ENCODE peak calls at places on chromosomes 7 and 10, in five cellular contexts. E is LoVo; D is Caki2; Z is activated effector memory CD4-positive, alpha-beta T cell treated with Interleukin-2 at 50 U/mL for 16 hours; W is CD8-positive, alpha-beta T cell. C is an unnamed sample.

GRCh38 chr7:24531255-24531654 is 42.0 kb upstream of the PALS2 start:
- DNase-seq in E (no peak), W (no peak), Z (no peak), D (no peak), C (no peak)

GRCh38 chr7:1555046-1555812 is 776 bp downstream of the TMEM184A start:
- DNase-seq in Z (no peak), E (peak; percentile 96), W (no peak), D (peak; percentile 97), C (peak; percentile 99)

GRCh38 chr10:7610651-7611389 is 55.9 kb downstream of the ITIH5 start:
- DNase-seq in W (no peak), E (peak; percentile 55), D (no peak), Z (no peak), C (no peak)

GRCh38 chr7:121531175-121532070 is 135.3 kb upstream of the FAM3C start:
- DNase-seq in D (no peak), W (no peak), E (peak; percentile 9), Z (no peak), C (no peak)

GRCh38 chr7:23685770-23686169 is 5.8 kb downstream of the FAM221A start:
- DNase-seq in D (no peak), W (no peak), E (no peak), Z (no peak), C (no peak)

GRCh38 chr10:5434017-5434753 is 21.8 kb downstream of the NET1 start:
- DNase-seq in W (no peak), D (peak; percentile 67), Z (no peak), E (peak; percentile 65), C (peak; percentile 41)

GRCh38 chr7:137590686-137591255 is 247.2 kb upstream of the PTN start:
- DNase-seq in W (no peak), E (no peak), Z (no peak), D (no peak), C (no peak)

GRCh38 chr10:79552143-79552542 is 8.1 kb downstream of the SFTPA2 start:
- DNase-seq in D (no peak), E (no peak), Z (no peak), W (no peak), C (no peak)

GRCh38 chr7:132081686-132082085 is 494.6 kb downstream of the PLXNA4 start:
- DNase-seq in W (no peak), D (no peak), Z (no peak), E (no peak), C (no peak)

GRCh38 chr10:12179616-12180015 is 16.1 kb downstream of the NUDT5 start:
- DNase-seq in E (no peak), D (no peak), Z (no peak), W (no peak), C (no peak)

GRCh38 chr10:29470843-29471482 is 163.8 kb downstream of the SVIL start:
- DNase-seq in W (no peak), Z (no peak), D (no peak), E (no peak), C (no peak)

GRCh38 chr7:51324206-51324884 is 7.7 kb upstream of the COBL start:
- DNase-seq in W (no peak), D (no peak), E (no peak), Z (no peak), C (no peak)

GRCh38 chr10:61655335-61655851 is 7.3 kb upstream of the CABCOCO1 start:
- DNase-seq in W (no peak), E (no peak), Z (no peak), D (no peak), C (no peak)

GRCh38 chr7:25864511-25864910 is 287.5 kb upstream of the NFE2L3 start:
- DNase-seq in E (no peak), W (no peak), D (no peak), Z (no peak), C (no peak)

GRCh38 chr10:72328045-72328828 is 26.5 kb downstream of the DNAJB12 start:
- DNase-seq in E (peak; percentile 56), W (no peak), Z (no peak), D (peak; percentile 84), C (peak; percentile 79)

GRCh38 chr10:97511711-97512445 is 13.2 kb downstream of the UBTD1 start:
- DNase-seq in E (no peak), Z (no peak), D (no peak), W (no peak), C (no peak)

GRCh38 chr10:43075612-43076003 is 1.3 kb upstream of the RET start:
- DNase-seq in W (no peak), D (peak; percentile 48), Z (no peak), E (peak; percentile 8), C (no peak)

GRCh38 chr10:78529262-78529661 is 495.6 kb downstream of the RPS24 start:
- DNase-seq in W (no peak), D (no peak), E (no peak), Z (no peak), C (no peak)

GRCh38 chr7:7122701-7123281 is 59.6 kb upstream of the C1GALT1 start:
- DNase-seq in E (no peak), D (no peak), Z (no peak), W (no peak), C (peak; percentile 14)

GRCh38 chr10:78621183-78621789 is 447.5 kb upstream of the ZMIZ1 start:
- DNase-seq in E (no peak), D (peak; percentile 21), W (no peak), Z (no peak), C (no peak)

GRCh38 chr7:123348700-123349099 is 148.9 kb upstream of the SLC13A1 start:
- DNase-seq in E (no peak), W (no peak), D (peak; percentile 29), Z (no peak), C (no peak)

GRCh38 chr10:126199221-126199998 is 188.9 kb downstream of the ADAM12 start:
- DNase-seq in W (no peak), D (peak; percentile 97), E (peak; percentile 33), Z (no peak), C (peak; percentile 78)

GRCh38 chr10:49419005-49419404 is 23.1 kb upstream of the DRGX start:
- DNase-seq in Z (no peak), E (peak; percentile 78), D (no peak), W (no peak), C (no peak)

GRCh38 chr7:52061666-52062065 is 745.1 kb upstream of the COBL start:
- DNase-seq in W (no peak), Z (no peak), D (no peak), E (no peak), C (no peak)

GRCh38 chr7:171364-171904 is 20.9 kb upstream of the FAM20C start:
- DNase-seq in E (no peak), Z (no peak), W (no peak), D (no peak), C (no peak)

GRCh38 chr7:40232242-40232929 is 97.6 kb downstream of the SUGCT start:
- DNase-seq in W (no peak), D (peak; percentile 76), E (peak; percentile 77), Z (no peak), C (peak; percentile 25)

GRCh38 chr10:110107430-110107829 is 99.6 kb downstream of the ADD3 start:
- DNase-seq in Z (no peak), D (no peak), W (no peak), E (no peak), C (no peak)

GRCh38 chr10:33073641-33074410 is 115.8 kb upstream of the ITGB1 start:
- DNase-seq in Z (no peak), W (no peak), E (no peak), D (no peak), C (no peak)

GRCh38 chr7:53119514-53119933 is 84.1 kb downstream of the POM121L12 start:
- DNase-seq in W (no peak), Z (no peak), D (no peak), E (no peak), C (no peak)

GRCh38 chr10:89236221-89236620 is 15.4 kb downstream of the LIPA start:
- DNase-seq in Z (no peak), W (no peak), D (no peak), E (no peak), C (no peak)

GRCh38 chr10:43187213-43187612 is 49.0 kb downstream of the CSGALNACT2 start:
- DNase-seq in D (no peak), E (no peak), W (no peak), Z (no peak), C (no peak)

GRCh38 chr10:132520147-132520811 is 17.3 kb upstream of the INPP5A start:
- DNase-seq in E (no peak), D (no peak), Z (no peak), W (no peak), C (peak; percentile 44)

GRCh38 chr7:106047818-106048490 is 64.2 kb downstream of the SYPL1 start:
- DNase-seq in Z (no peak), E (no peak), D (no peak), W (no peak), C (no peak)

GRCh38 chr7:80379034-80379433 is 132.8 kb downstream of the GNAT3 start:
- DNase-seq in Z (no peak), E (peak; percentile 40), W (no peak), D (no peak), C (peak; percentile 24)

GRCh38 chr7:27237735-27238334 is 4.8 kb upstream of the EVX1 start:
- DNase-seq in D (peak; percentile 10), W (no peak), E (no peak), Z (no peak), C (no peak)

GRCh38 chr10:71621783-71622526 is 97.6 kb downstream of the C10orf105 start:
- DNase-seq in E (peak; percentile 41), D (peak; percentile 48), W (no peak), Z (no peak), C (no peak)

GRCh38 chr7:112134039-112134438 is 72.2 kb downstream of the DOCK4 start:
- DNase-seq in E (no peak), D (no peak), W (no peak), Z (no peak), C (no peak)

GRCh38 chr7:151315038-151315655 is 26.5 kb upstream of the NUB1 start:
- DNase-seq in E (peak; percentile 82), D (peak; percentile 50), W (peak; percentile 84), Z (peak; percentile 49), C (peak; percentile 74)

GRCh38 chr10:27998954-27999275 is at the start of gene ODAD2:
- DNase-seq in Z (no peak), W (no peak), E (no peak), D (no peak), C (no peak)

GRCh38 chr10:121553861-121554264 is 44.4 kb downstream of the FGFR2 start:
- DNase-seq in W (no peak), E (peak; percentile 68), Z (no peak), D (peak; percentile 87), C (no peak)

C was measured in hepatic stellate cell.